ENCODE peak calls at places on chromosomes 6 and 20, in ten cellular contexts. Q is naive thymus-derived CD8-positive, alpha-beta T cell; V is uterus; K is anterior cingulate cortex; J is RWPE1; N is left ventricle myocardium inferior; B is islet precursor cell; F is chondrocyte; M is LoVo; U is brain microvascular endothelial cell. S is an unnamed sample.
A peak's percentile ranks its signal among the peaks of the same experiment; 100 is the strongest.

GRCh38 chr6:146354451-146354850 is 189.2 kb upstream of the RAB32 start:
- DNase-seq in U (no peak), J (no peak), K (no peak), Q (no peak), F (no peak), B (no peak), V (no peak), N (no peak), M (no peak), S (no peak)

GRCh38 chr6:53894086-53894485 is 99.3 kb downstream of the LRRC1 start:
- DNase-seq in F (no peak), N (no peak), B (no peak), U (no peak), M (peak; percentile 6), K (peak; percentile 12), Q (no peak), V (no peak), J (peak; percentile 20), S (no peak)

GRCh38 chr6:90351696-90352095 is 55.1 kb upstream of the BACH2 start:
- DNase-seq in N (no peak), M (no peak), J (no peak), V (no peak), U (no peak), K (no peak), F (no peak), Q (no peak), B (no peak), S (no peak)

GRCh38 chr6:57177545-57178225 is 5.6 kb downstream of the BAG2 start:
- DNase-seq in M (no peak), Q (no peak), F (no peak), U (no peak), J (no peak), B (no peak), N (peak; percentile 36), K (no peak), V (peak; percentile 85), S (no peak)

GRCh38 chr6:138004423-138005287 is 102.6 kb downstream of the PERP start:
- DNase-seq in J (peak; percentile 38), Q (no peak), N (no peak), U (peak; percentile 23), M (peak; percentile 23), V (no peak), F (no peak), K (no peak), B (no peak), S (peak; percentile 32)

GRCh38 chr6:16007146-16007545 is 121.7 kb upstream of the MYLIP start:
- DNase-seq in K (no peak), N (no peak), V (no peak), Q (no peak), B (no peak), J (no peak), F (no peak), M (no peak), U (no peak), S (no peak)

GRCh38 chr6:42729731-42730130 is 7.3 kb upstream of the PRPH2 start:
- DNase-seq in N (no peak), U (no peak), F (no peak), Q (no peak), K (no peak), M (no peak), V (no peak), B (no peak), J (no peak), S (no peak)

GRCh38 chr6:158649289-158650143 is at the start of gene SYTL3:
- DNase-seq in U (peak; percentile 72), K (no peak), N (no peak), J (no peak), Q (peak; percentile 96), F (no peak), V (peak; percentile 43), B (peak; percentile 38), M (no peak), S (no peak)

GRCh38 chr6:5968817-5969726 is 37.7 kb downstream of the NRN1 start:
- DNase-seq in K (no peak), M (peak; percentile 16), F (no peak), N (peak; percentile 62), J (peak; percentile 43), U (peak; percentile 20), B (no peak), V (peak; percentile 46), Q (no peak), S (no peak)

GRCh38 chr20:37323985-37324384 is 22.0 kb upstream of the SRC start:
- DNase-seq in K (no peak), M (no peak), N (no peak), Q (no peak), U (peak; percentile 48), J (no peak), V (no peak), B (no peak), F (no peak), S (no peak)

GRCh38 chr20:8837396-8837795 is 231.5 kb upstream of the PLCB4 start:
- DNase-seq in K (no peak), V (no peak), N (no peak), J (no peak), M (no peak), F (no peak), Q (no peak), B (no peak), U (peak; percentile 44), S (no peak)

GRCh38 chr6:43926644-43927524 is 156.9 kb downstream of the VEGFA start:
- DNase-seq in B (peak; percentile 80), F (no peak), J (peak; percentile 89), Q (no peak), K (no peak), M (peak; percentile 90), N (peak; percentile 13), U (peak; percentile 51), V (peak; percentile 93), S (peak; percentile 82)

GRCh38 chr6:108947114-108947854 is 99.1 kb downstream of the ARMC2 start:
- DNase-seq in M (no peak), J (peak; percentile 80), N (no peak), B (no peak), Q (no peak), U (peak; percentile 89), V (no peak), K (no peak), F (no peak), S (no peak)

GRCh38 chr6:26273673-26274595 is 91.1 kb upstream of the BTN3A2 start:
- DNase-seq in U (peak; percentile 14), J (no peak), K (no peak), F (no peak), B (no peak), V (no peak), M (no peak), Q (peak; percentile 58), N (no peak), S (no peak)

GRCh38 chr20:62888406-62888805 is 26.8 kb upstream of the TCFL5 start:
- DNase-seq in K (no peak), N (no peak), M (no peak), Q (no peak), B (no peak), F (peak; percentile 56), V (no peak), J (no peak), U (no peak), S (no peak)

GRCh38 chr6:162829013-162829742 is 101.4 kb downstream of the PACRG start:
- DNase-seq in V (no peak), F (no peak), Q (no peak), B (no peak), K (no peak), N (no peak), J (no peak), U (peak; percentile 3), M (no peak), S (no peak)

GRCh38 chr6:21808551-21809181 is 215.1 kb downstream of the SOX4 start:
- DNase-seq in V (peak; percentile 59), U (no peak), J (no peak), B (no peak), F (no peak), M (peak; percentile 11), N (no peak), K (no peak), Q (no peak), S (no peak)

GRCh38 chr20:52454660-52455059 is 263.1 kb upstream of the ZFP64 start:
- DNase-seq in M (no peak), V (no peak), J (no peak), Q (no peak), B (no peak), U (peak; percentile 1), F (no peak), K (no peak), N (no peak), S (no peak)

GRCh38 chr20:23632711-23633573 is 4.8 kb downstream of the CST3 start:
- DNase-seq in V (no peak), N (no peak), J (no peak), K (no peak), M (no peak), B (no peak), U (no peak), Q (no peak), F (no peak), S (no peak)

S was measured in NCI-H460.